ENCODE peak calls at places on chromosome 5, in eight cellular contexts. I is GM23338, T is psoas muscle, P is fibroblast of lung, F is cardiac muscle cell, B is HFFc6, C is dorsolateral prefrontal cortex, M is AG10803. N is an unnamed sample.

GRCh38 chr5:159106569-159107282 is 7.0 kb upstream of the EBF1 start:
- DNase-seq in I (peak), P (peak), C (peak), M (peak), F (peak), T (peak), B (peak), N (peak)

GRCh38 chr5:99088309-99088708 is 159.5 kb upstream of the CHD1 start:
- DNase-seq in I (no peak), F (no peak), C (no peak), M (no peak), B (no peak), T (no peak), P (no peak), N (no peak)

GRCh38 chr5:126965061-126965475 is 65.3 kb downstream of the MARCHF3 start:
- DNase-seq in F (no peak), M (peak), B (peak), I (no peak), C (no peak), P (peak), T (no peak), N (peak)

GRCh38 chr5:102715405-102715804 is 39.7 kb upstream of the PAM start:
- DNase-seq in M (peak), B (peak), F (no peak), I (no peak), C (no peak), P (peak), T (no peak), N (peak)

GRCh38 chr5:92401492-92401891 is 1018.4 kb upstream of the ARRDC3 start:
- DNase-seq in B (no peak), M (peak), T (no peak), P (peak), C (no peak), I (peak), F (peak), N (no peak)

GRCh38 chr5:125549322-125549871 is 803.0 kb upstream of the ZNF608 start:
- DNase-seq in C (no peak), F (peak), B (no peak), I (peak), T (no peak), P (peak), M (no peak), N (no peak)

GRCh38 chr5:74988273-74988983 is 63.9 kb downstream of the GCNT4 start:
- DNase-seq in P (no peak), B (no peak), I (no peak), T (no peak), F (no peak), M (no peak), C (no peak), N (no peak)

GRCh38 chr5:59036274-59036961 is 453.5 kb downstream of the RAB3C start:
- DNase-seq in B (peak), I (no peak), M (peak), P (peak), C (no peak), T (peak), F (no peak), N (peak)

GRCh38 chr5:114362977-114363721 is 1.3 kb downstream of the KCNN2 start:
- DNase-seq in C (peak), F (peak), P (peak), B (no peak), T (no peak), M (no peak), I (peak), N (no peak)

GRCh38 chr5:1929108-1929991 is 46.6 kb upstream of the IRX4 start:
- DNase-seq in F (no peak), T (no peak), P (no peak), I (no peak), B (no peak), M (no peak), C (no peak), N (no peak)

GRCh38 chr5:169749295-169749694 is 112.2 kb downstream of the DOCK2 start:
- DNase-seq in M (no peak), I (no peak), B (no peak), F (no peak), P (no peak), C (no peak), T (no peak), N (no peak)

GRCh38 chr5:18119156-18119785 is 485.0 kb downstream of the TAF11L14 start:
- DNase-seq in C (no peak), M (no peak), P (no peak), F (no peak), I (peak), B (no peak), T (no peak), N (no peak)

GRCh38 chr5:111072949-111073682 is 1.6 kb downstream of the TSLP start:
- DNase-seq in I (peak), M (no peak), F (peak), C (peak), P (no peak), T (peak), B (no peak), N (peak)
- TF ChIP-seq CTCF in I (no peak), M (no peak), F (peak), C (no peak), P (peak), T (no peak), B (no peak), N (peak)

GRCh38 chr5:150538007-150538917 is 30.3 kb downstream of the NDST1 start:
- DNase-seq in P (no peak), C (no peak), B (peak), T (no peak), I (no peak), M (peak), F (no peak), N (peak)
- TF ChIP-seq CTCF in P (no peak), C (no peak), B (peak), T (no peak), I (no peak), M (peak), F (no peak), N (no peak)

GRCh38 chr5:96595300-96596090 is 66.7 kb upstream of the CAST start:
- DNase-seq in M (no peak), B (no peak), I (peak), P (no peak), T (no peak), F (no peak), C (no peak), N (peak)
- TF ChIP-seq CTCF in M (peak), B (peak), I (peak), P (peak), T (no peak), F (peak), C (peak), N (peak)

DNA sequence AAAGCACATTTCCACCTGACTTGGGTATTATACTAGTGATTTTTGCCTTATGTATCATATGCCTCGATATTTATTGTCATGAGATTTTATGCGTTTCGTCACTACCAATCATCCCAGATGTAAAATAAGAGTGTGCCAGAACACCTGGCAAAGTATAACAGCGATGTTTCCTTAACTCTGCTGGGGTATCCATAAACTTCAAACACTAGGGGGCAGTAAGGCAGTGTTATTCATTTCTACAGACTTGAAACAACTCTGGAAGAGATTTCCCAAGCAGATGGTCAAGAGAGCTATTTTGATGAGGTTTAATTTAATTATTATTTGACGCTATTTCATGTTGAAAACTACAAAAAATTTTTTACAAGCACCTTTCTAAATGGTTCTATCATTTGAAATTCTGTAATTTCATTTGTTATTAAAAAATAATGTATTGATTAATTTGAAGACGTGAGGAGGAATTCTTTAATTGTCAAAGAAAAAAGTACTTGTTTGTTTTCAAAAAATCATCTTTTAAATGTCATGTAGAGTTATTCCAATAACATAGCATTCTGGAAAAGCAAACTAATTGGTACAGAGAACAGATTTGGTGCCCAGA is 388.5 kb upstream of the CTNND2 start:
- DNase-seq in I (peak), F (peak), P (no peak), B (no peak), M (no peak), C (no peak), T (no peak), N (peak)
- TF ChIP-seq CTCF in I (peak), F (no peak), P (no peak), B (peak), M (no peak), C (peak), T (no peak), N (peak)

DNA sequence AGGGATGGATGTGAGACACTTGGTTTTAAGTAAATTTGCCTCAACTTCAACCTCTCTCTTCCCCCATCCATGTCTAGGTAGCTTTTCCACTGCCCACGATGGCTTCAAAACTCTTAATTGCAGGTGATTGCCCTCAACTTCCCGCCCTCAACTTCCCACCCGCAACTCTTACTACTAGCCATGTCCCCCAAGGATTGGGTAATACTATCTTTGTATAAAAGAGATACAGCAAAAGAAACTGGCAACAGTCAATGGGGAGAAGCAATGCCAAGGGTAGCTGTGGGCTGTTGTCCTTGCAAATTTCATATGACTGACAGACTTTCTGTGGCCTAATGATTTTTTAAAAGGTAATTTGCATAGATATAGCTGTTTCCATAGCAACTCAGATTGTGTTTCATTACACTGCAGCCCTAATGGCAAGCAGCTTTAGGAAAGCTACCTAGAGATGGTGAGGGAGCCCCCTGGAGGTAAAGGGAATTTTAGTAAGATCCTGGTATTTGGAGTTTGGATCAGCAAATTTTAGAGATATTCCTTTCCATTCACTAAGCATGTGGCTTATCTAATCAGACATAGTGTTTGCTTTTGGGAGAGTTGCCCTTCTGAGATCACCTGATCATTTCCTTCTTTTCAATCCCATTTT is 421.5 kb upstream of the DAP start:
- DNase-seq in M (peak), P (peak), F (peak), B (peak), C (no peak), T (no peak), I (peak), N (peak)
- TF ChIP-seq CTCF in M (peak), P (peak), F (peak), B (peak), C (peak), T (peak), I (peak), N (peak)

DNA sequence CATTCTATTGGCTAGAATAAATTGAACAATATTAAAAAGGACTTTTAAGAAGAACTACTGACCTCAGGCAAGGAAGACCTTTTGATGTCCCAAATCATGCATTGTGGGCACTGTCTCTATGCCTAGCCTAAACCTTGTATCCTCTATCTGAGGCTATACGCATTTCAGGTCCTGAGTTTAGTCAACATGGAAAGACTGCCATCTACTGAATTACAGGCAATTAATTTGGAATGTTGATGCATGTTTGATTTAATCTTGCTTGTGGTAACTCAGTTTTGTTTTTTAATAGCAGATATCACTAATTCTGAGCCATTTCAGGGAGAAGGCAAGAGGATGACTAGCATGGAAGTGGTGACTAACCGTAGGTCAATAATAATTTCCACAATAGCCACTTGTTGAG is 585.2 kb upstream of the CCNG1 start:
- DNase-seq in P (no peak), F (peak), B (no peak), M (no peak), T (no peak), C (no peak), I (peak), N (no peak)
- TF ChIP-seq CTCF in P (no peak), F (no peak), B (no peak), M (no peak), T (no peak), C (no peak), I (peak), N (no peak)

GRCh38 chr5:82661933-82662332 is 383.8 kb upstream of the RPS23 start:
- DNase-seq in M (no peak), T (no peak), P (no peak), F (no peak), B (no peak), C (no peak), I (no peak), N (no peak)
- TF ChIP-seq CTCF in M (no peak), T (no peak), P (no peak), F (no peak), B (no peak), C (no peak), I (no peak), N (no peak)

GRCh38 chr5:144036476-144036875 is 134.0 kb downstream of the YIPF5 start:
- DNase-seq in F (no peak), P (no peak), C (no peak), B (no peak), M (no peak), T (no peak), I (no peak), N (no peak)

GRCh38 chr5:144035341-144035740 is 135.1 kb downstream of the YIPF5 start:
- DNase-seq in M (no peak), B (no peak), P (no peak), C (no peak), F (no peak), T (no peak), I (no peak), N (no peak)

GRCh38 chr5:144042157-144042556 is 128.3 kb downstream of the YIPF5 start:
- DNase-seq in P (peak), C (no peak), B (no peak), F (no peak), M (no peak), T (no peak), I (no peak), N (no peak)

DNA sequence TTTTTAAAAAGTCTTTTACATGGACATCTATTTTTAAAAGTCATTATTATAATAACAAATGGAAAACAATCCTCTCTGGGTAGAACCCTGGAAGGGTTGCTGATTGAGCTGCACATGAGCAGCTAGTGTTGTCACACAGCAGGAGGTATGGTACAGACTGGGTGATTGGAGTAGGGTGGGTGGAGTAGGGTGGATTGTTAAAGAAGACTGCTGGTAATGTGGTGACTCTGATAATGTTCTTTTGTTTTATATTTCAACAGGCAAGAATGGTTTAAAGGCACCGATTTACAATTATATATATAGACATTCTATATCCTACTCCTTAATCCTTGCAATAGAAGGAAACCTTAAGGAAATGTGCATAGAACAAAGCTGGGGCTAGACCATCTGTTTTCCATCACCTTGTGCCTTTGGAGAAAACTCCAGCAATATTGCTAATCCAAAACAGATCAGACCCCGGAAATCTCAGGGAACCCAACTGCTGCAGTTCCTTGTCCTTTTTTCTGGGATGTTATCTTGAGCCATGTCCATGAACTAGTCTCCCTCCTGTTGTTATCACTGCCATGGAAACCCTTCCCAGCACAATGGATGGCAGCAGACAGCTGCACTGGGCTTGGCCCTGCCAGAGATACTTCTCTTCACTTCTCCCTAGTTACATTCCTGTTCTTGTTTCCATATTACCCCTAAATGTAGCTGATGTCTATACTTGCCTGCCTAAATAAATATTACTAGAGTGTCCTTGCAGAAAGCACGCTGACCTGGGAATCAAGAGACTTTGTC is 129.7 kb downstream of the YIPF5 start:
- DNase-seq in T (no peak), F (no peak), I (no peak), P (no peak), C (no peak), M (peak), B (no peak), N (no peak)
- TF ChIP-seq CTCF in T (no peak), F (no peak), I (no peak), P (no peak), C (no peak), M (no peak), B (no peak), N (no peak)

GRCh38 chr5:107067391-107067790 is 603.3 kb downstream of the EFNA5 start:
- DNase-seq in C (peak), T (no peak), M (no peak), B (no peak), P (no peak), F (no peak), I (peak), N (no peak)
- TF ChIP-seq CTCF in C (peak), T (no peak), M (no peak), B (no peak), P (no peak), F (no peak), I (peak), N (no peak)

GRCh38 chr5:149117970-149118369 is 23.3 kb upstream of the ABLIM3 start:
- DNase-seq in M (no peak), I (no peak), T (no peak), C (no peak), P (no peak), F (no peak), B (no peak), N (no peak)

GRCh38 chr5:149110406-149110805 is 30.9 kb upstream of the ABLIM3 start:
- DNase-seq in M (no peak), T (no peak), C (no peak), P (no peak), B (no peak), F (no peak), I (no peak), N (peak)

GRCh38 chr5:149113669-149114068 is 27.6 kb upstream of the ABLIM3 start:
- DNase-seq in C (no peak), B (peak), T (no peak), P (peak), M (peak), I (no peak), F (no peak), N (peak)

GRCh38 chr5:149118463-149118862 is 22.8 kb upstream of the ABLIM3 start:
- DNase-seq in I (no peak), M (no peak), T (no peak), B (no peak), F (no peak), C (no peak), P (no peak), N (peak)

DNA sequence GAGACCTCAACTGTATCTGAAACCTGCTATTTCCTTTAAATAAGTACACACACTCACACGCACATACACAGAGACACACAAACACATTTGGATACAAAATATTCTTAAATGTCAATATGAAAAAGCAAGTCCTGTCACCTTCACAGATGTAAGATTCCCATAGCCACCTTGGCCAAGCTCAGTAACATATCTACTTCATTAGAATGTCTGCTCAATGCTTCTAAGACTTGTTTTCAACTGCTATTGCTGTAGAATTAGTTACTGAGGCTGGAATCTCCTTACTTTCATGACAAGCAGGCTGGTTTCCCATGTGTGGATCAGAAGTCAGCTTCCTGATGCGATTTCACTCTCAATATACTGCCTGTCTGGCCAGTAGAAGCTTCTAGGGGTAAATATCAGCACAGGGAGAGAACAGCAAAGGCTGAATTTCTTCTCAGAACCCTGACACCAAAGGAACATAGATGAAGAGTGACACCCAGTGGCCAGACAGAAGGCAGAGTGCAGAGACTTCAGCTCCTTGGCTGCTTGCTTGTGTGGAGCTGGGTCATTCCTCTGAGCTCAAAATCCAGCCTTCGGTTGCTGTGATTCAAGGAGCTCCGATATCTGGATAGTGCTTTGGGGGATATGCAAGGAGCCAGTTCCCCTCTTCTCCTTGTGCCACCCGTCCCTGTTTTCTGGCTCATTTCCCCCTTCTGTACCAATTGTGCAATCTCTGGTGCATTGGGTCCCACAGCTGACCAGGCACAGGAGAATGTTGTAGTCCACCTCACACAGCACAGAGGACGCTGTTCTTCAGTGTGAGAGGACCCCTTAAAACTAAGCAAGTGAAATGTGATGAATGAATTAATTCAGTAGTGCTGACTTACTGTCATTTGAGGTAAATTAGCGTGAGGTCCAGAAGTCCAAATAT is 26.6 kb upstream of the ABLIM3 start:
- DNase-seq in I (peak), P (peak), B (peak), C (peak), F (peak), T (no peak), M (peak), N (peak)
- TF ChIP-seq CTCF in I (peak), P (peak), B (peak), C (peak), F (peak), T (peak), M (peak), N (peak)

N was measured in epithelial cell of esophagus.